ENCODE peak calls at places on chromosomes 5 and 9, in five cellular contexts. I is lower leg skin; L is neural progenitor cell; S is effector memory CD4-positive, alpha-beta T cell; H is endodermal cell. R is an unnamed sample.

GRCh38 chr5:16666861-16667481 is 50.2 kb upstream of the RETREG1 start:
- DNase-seq in S (no peak), L (peak), H (peak), I (no peak), R (no peak)

GRCh38 chr5:88676637-88677481 is 206.1 kb downstream of the MEF2C start:
- DNase-seq in H (no peak), S (no peak), I (no peak), L (no peak), R (no peak)

GRCh38 chr5:123951204-123951977 is 439.4 kb downstream of the CSNK1G3 start:
- DNase-seq in H (no peak), S (no peak), L (no peak), I (no peak), R (no peak)

GRCh38 chr9:125961037-125961436 is 213.9 kb downstream of the PBX3 start:
- DNase-seq in L (peak), H (no peak), S (no peak), I (no peak), R (no peak)

GRCh38 chr9:135971892-135972291 is 10.7 kb upstream of the UBAC1 start:
- DNase-seq in I (no peak), L (peak), S (peak), H (peak), R (no peak)

GRCh38 chr5:132498152-132498551 is 7.6 kb upstream of the IRF1 start:
- DNase-seq in I (peak), H (no peak), L (no peak), S (no peak), R (peak)

GRCh38 chr5:38755171-38755570 is 90.6 kb upstream of the OSMR start:
- DNase-seq in S (no peak), H (no peak), I (no peak), L (no peak), R (no peak)

GRCh38 chr9:21395778-21396717 is 10.8 kb upstream of the IFNA2 start:
- DNase-seq in H (peak), S (peak), I (no peak), L (peak), R (no peak)

GRCh38 chr5:80754900-80755299 is 100.1 kb upstream of the DHFR start:
- DNase-seq in S (no peak), L (peak), H (no peak), I (no peak), R (no peak)

GRCh38 chr9:123769723-123770122 is 160.2 kb downstream of the DENND1A start:
- DNase-seq in I (no peak), S (no peak), L (peak), H (no peak), R (no peak)

GRCh38 chr9:131709741-131710499 is 30.0 kb downstream of the RAPGEF1 start:
- DNase-seq in I (no peak), H (no peak), L (peak), S (peak), R (no peak)

GRCh38 chr5:138033275-138033808 is 463 bp upstream of the FAM13B start:
- DNase-seq in S (peak), H (no peak), L (peak), I (no peak), R (no peak)

GRCh38 chr5:13660072-13660471 is 284.4 kb downstream of the DNAH5 start:
- DNase-seq in L (peak), I (no peak), H (no peak), S (no peak), R (no peak)

GRCh38 chr5:110218994-110219393 is 507.5 kb downstream of the TMEM232 start:
- DNase-seq in L (no peak), S (no peak), H (no peak), I (no peak), R (no peak)

GRCh38 chr5:42337607-42338006 is 85.6 kb upstream of the GHR start:
- DNase-seq in L (no peak), H (no peak), I (no peak), S (no peak), R (no peak)

GRCh38 chr5:135517631-135518030 is 18.1 kb downstream of the NEUROG1 start:
- DNase-seq in L (no peak), I (no peak), H (no peak), S (no peak), R (no peak)

GRCh38 chr9:77851862-77852602 is 179.6 kb downstream of the GNAQ start:
- DNase-seq in L (no peak), H (no peak), S (no peak), I (no peak), R (no peak)
- H3K4me3 ChIP-seq in L (no peak), H (no peak), S (no peak), I (no peak), R (no peak)

GRCh38 chr9:120580591-120580896 is 577 bp upstream of the CDK5RAP2 start:
- DNase-seq in S (no peak), H (no peak), L (no peak), I (no peak), R (no peak)
- H3K4me3 ChIP-seq in S (peak), H (peak), L (no peak), I (no peak), R (peak)

GRCh38 chr5:129363991-129364390 is 96.1 kb upstream of the ADAMTS19 start:
- DNase-seq in H (no peak), L (no peak), I (no peak), S (no peak), R (no peak)
- H3K4me3 ChIP-seq in H (no peak), L (no peak), I (no peak), S (no peak), R (no peak)

DNA sequence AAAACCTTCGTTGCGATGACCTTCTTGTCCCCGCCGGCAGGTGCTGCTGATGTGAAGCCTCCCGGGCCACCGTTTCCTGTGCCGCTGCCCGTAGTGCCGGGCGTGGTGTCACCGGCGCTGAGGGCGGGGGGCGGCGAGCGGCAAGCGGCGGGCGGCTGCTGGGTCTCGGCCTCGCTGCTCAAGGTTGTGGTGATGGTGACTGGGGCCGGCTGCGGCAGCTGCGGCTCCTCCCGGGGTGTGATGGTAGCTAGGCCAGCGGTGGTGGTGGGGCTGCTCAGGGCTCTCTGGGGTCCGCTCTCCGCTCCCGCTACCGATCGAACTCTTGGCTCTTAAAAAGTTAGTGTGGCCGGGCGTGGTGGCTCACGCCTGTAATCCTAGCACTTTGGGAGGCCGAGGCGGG is 36.0 kb upstream of the PTPN3 start:
- DNase-seq in S (no peak), H (no peak), I (no peak), L (no peak), R (no peak)
- H3K4me3 ChIP-seq in S (no peak), H (no peak), I (no peak), L (no peak), R (no peak)

GRCh38 chr5:176630681-176631222 is 277 bp downstream of the EIF4E1B start:
- DNase-seq in L (no peak), I (no peak), S (no peak), H (peak), R (no peak)
- H3K4me3 ChIP-seq in L (peak), I (no peak), S (peak), H (peak), R (peak)

DNA sequence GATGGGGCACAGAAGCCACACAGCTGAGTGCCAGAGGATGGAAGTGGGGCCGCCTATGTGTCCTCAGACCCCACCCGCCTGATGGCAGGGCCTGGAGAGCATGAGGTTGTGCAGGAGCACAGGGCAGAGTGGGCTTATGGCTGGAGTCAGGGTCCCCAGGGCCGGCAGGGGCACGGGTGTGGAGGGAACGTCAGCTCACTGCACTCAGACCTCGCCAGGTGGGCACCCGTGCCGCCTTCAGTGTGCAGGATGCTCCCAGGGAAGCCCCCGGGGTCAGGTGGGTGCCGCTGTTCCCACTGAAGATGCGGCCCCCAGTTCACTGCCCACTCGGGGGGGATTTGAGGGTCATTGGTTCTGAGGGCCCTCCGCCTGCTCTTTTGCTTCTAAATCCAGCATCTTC is 34.9 kb downstream of the EXOC3 start:
- DNase-seq in S (no peak), L (no peak), H (no peak), I (no peak), R (no peak)
- H3K4me3 ChIP-seq in S (no peak), L (no peak), H (no peak), I (no peak), R (no peak)

GRCh38 chr5:54912021-54912420 is 73.4 kb downstream of the ESM1 start:
- DNase-seq in I (no peak), S (no peak), L (no peak), H (no peak), R (no peak)
- H3K4me3 ChIP-seq in I (no peak), S (no peak), L (no peak), H (no peak), R (no peak)

GRCh38 chr5:77638763-77639451 is 394 bp upstream of the OTP start:
- DNase-seq in L (peak), H (peak), S (no peak), I (no peak), R (no peak)

GRCh38 chr5:77641963-77642589 is 3.6 kb upstream of the OTP start:
- DNase-seq in H (no peak), I (no peak), L (peak), S (no peak), R (no peak)

GRCh38 chr5:77639624-77640023 is 1.1 kb upstream of the OTP start:
- DNase-seq in L (no peak), H (no peak), I (no peak), S (no peak), R (no peak)

GRCh38 chr5:77641397-77641943 is 3.0 kb upstream of the OTP start:
- DNase-seq in S (no peak), H (peak), L (peak), I (no peak), R (no peak)

DNA sequence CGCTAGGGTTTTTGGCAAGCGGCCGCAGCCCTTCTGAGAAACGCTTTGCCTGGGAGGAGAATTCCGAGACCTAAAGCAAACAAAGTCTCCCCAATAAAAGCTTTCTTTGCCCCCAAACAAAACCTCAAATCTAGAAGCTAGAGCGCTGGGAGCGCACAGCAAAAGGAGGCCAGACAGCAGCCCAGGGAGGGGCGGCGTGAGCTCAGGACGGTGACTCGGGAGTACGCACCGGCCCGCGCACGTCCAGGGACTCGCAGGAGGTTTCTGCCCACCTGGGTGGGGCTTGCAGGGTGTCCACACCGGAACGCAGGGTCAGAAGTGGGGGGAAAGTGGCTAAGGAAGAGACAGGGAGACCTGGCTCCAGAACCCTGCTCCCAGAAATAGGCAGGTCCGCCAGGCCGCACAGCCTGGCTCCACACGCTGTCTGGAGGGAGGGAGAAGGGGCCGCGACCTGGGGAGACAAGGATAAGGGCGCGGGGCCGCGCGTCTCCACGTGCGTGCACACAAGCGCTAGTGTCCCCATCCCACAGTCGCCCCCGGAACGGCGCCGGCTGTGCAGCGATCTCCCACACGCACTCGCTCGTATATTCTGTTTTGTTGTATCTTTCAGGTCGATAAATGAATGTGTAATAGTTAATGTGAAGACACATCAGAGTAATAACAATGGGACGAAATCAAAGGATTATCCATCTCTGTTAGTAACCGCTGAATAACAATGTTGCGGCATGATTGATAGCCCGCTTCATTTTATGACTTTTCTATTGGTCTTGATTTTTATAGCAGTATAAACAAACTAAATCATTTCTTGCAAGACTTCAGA is 2.3 kb upstream of the OTP start:
- DNase-seq in S (no peak), H (peak), I (no peak), L (peak), R (no peak)
- H3K4me3 ChIP-seq in S (no peak), H (peak), I (no peak), L (peak), R (no peak)

R was measured in ascending aorta.